ENCODE peak calls at places on chromosomes 5 and 9, in five cellular contexts. L is AG09309, J is NCI-H1417, T is D341Med, Z is H54. I is an unnamed sample.

GRCh38 chr5:126868961-126869451 is 92.1 kb downstream of the LMNB1 start:
- DNase-seq in T (no peak), Z (no peak), J (peak), L (no peak), I (no peak)

GRCh38 chr5:143606043-143606752 is 202.7 kb upstream of the NR3C1 start:
- DNase-seq in Z (peak), J (no peak), L (no peak), T (no peak), I (no peak)

GRCh38 chr5:53239301-53239990 is 129.9 kb upstream of the MOCS2 start:
- DNase-seq in Z (no peak), J (no peak), T (no peak), L (no peak), I (no peak)

GRCh38 chr5:102277059-102277621 is 18.9 kb downstream of the SLCO4C1 start:
- DNase-seq in T (peak), Z (no peak), J (no peak), L (no peak), I (no peak)

GRCh38 chr9:98603821-98604383 is 104.8 kb downstream of the GABBR2 start:
- DNase-seq in Z (no peak), J (no peak), L (no peak), T (no peak), I (no peak)

GRCh38 chr5:102554728-102555127 is 55.9 kb upstream of the SLCO6A1 start:
- DNase-seq in Z (no peak), T (peak), J (no peak), L (no peak), I (no peak)

GRCh38 chr9:90729351-90729750 is 72.3 kb upstream of the SYK start:
- DNase-seq in L (no peak), J (no peak), T (no peak), Z (no peak), I (no peak)

GRCh38 chr9:121326130-121326838 is 43.8 kb downstream of the STOM start:
- DNase-seq in Z (no peak), J (no peak), T (no peak), L (no peak), I (no peak)

GRCh38 chr5:1670342-1670741 is 129.3 kb downstream of the MRPL36 start:
- DNase-seq in J (no peak), T (no peak), L (peak), Z (no peak), I (no peak)

GRCh38 chr9:121528642-121529041 is 29.0 kb upstream of the GGTA1 start:
- DNase-seq in J (no peak), T (no peak), L (no peak), Z (no peak), I (no peak)

GRCh38 chr9:93262537-93263310 is 78.8 kb downstream of the WNK2 start:
- DNase-seq in L (no peak), J (no peak), Z (no peak), T (peak), I (no peak)

GRCh38 chr5:145495741-145496140 is 339.4 kb downstream of the PRELID2 start:
- DNase-seq in Z (peak), T (no peak), L (peak), J (no peak), I (peak)

GRCh38 chr5:150155258-150156032 is at the start of gene PDGFRB:
- DNase-seq in Z (peak), J (no peak), T (peak), L (no peak), I (peak)

GRCh38 chr5:154449786-154450185 is 4.0 kb downstream of the SAP30L start:
- DNase-seq in T (no peak), Z (no peak), L (no peak), J (no peak), I (no peak)

GRCh38 chr9:116697341-116697740 is 10.2 kb downstream of the TRIM32 start:
- DNase-seq in J (no peak), T (no peak), Z (no peak), L (peak), I (no peak)

GRCh38 chr9:116594552-116594951 is 92.6 kb upstream of the TRIM32 start:
- DNase-seq in T (no peak), L (peak), Z (peak), J (no peak), I (peak)

GRCh38 chr5:137320056-137321045 is 178.8 kb downstream of the SPOCK1 start:
- DNase-seq in L (no peak), J (peak), T (peak), Z (peak), I (peak)

GRCh38 chr9:2857564-2858198 is 13.8 kb upstream of the PUM3 start:
- DNase-seq in L (no peak), T (peak), Z (peak), J (peak), I (no peak)

GRCh38 chr9:110106698-110107097 is 101.3 kb downstream of the C9orf152 start:
- DNase-seq in T (peak), L (no peak), J (no peak), Z (no peak), I (no peak)

GRCh38 chr9:125805057-125805456 is 57.9 kb downstream of the PBX3 start:
- DNase-seq in J (no peak), L (peak), Z (no peak), T (no peak), I (no peak)

GRCh38 chr5:177437623-177438022 is 9.0 kb upstream of the PRR7 start:
- DNase-seq in L (no peak), Z (no peak), T (no peak), J (no peak), I (no peak)

GRCh38 chr9:105150991-105151685 is 93.3 kb upstream of the SLC44A1 start:
- DNase-seq in J (peak), L (no peak), Z (peak), T (no peak), I (no peak)